ENCODE peak calls at places on chromosomes 5 and 9, in eight cellular contexts. J, H, Z, O, F, C, U and V are unnamed samples.

GRCh38 chr5:10987291-10987806 is 226.3 kb upstream of the DAP start:
- DNase-seq in J (peak; percentile 14), H (no peak), F (no peak), O (no peak), C (no peak), U (no peak), Z (no peak), V (no peak)

GRCh38 chr5:38404236-38404635 is 145.9 kb downstream of the EGFLAM start:
- DNase-seq in H (no peak), J (no peak), F (no peak), O (no peak), C (no peak), U (no peak), Z (no peak), V (no peak)

GRCh38 chr9:86741311-86742215 is 205.7 kb downstream of the GAS1 start:
- DNase-seq in J (peak; percentile 82), Z (no peak), H (peak; percentile 21), U (peak; percentile 65), C (no peak), O (no peak), F (peak; percentile 77), V (no peak)

GRCh38 chr9:74570879-74571512 is 73.9 kb downstream of the RORB start:
- DNase-seq in U (peak; percentile 48), C (peak; percentile 25), F (peak; percentile 42), Z (no peak), J (peak; percentile 56), O (no peak), H (no peak), V (no peak)

GRCh38 chr9:108844856-108845255 is 10.9 kb downstream of the ACTL7B start:
- DNase-seq in J (no peak), F (no peak), Z (no peak), C (no peak), H (no peak), U (no peak), O (no peak), V (no peak)

GRCh38 chr5:138230261-138230660 is 17.1 kb upstream of the CDC23 start:
- DNase-seq in H (no peak), O (no peak), C (no peak), U (peak; percentile 55), J (peak; percentile 47), F (no peak), Z (peak; percentile 63), V (no peak)

GRCh38 chr5:107925195-107925594 is 254.5 kb upstream of the EFNA5 start:
- DNase-seq in O (no peak), F (no peak), U (no peak), Z (no peak), C (no peak), H (no peak), J (no peak), V (no peak)

GRCh38 chr5:167058481-167058880 is 1233.0 kb upstream of the WWC1 start:
- DNase-seq in J (no peak), C (no peak), F (no peak), O (no peak), H (no peak), U (no peak), Z (no peak), V (no peak)

GRCh38 chr5:52705720-52706119 is 82.0 kb upstream of the ITGA1 start:
- DNase-seq in C (no peak), Z (no peak), J (peak; percentile 36), U (no peak), O (no peak), F (no peak), H (no peak), V (no peak)

GRCh38 chr5:145198871-145199270 is 636.3 kb downstream of the PRELID2 start:
- DNase-seq in J (no peak), F (no peak), O (no peak), Z (no peak), C (no peak), U (no peak), H (no peak), V (no peak)

GRCh38 chr5:64818245-64818644 is 49.5 kb downstream of the CWC27 start:
- DNase-seq in Z (no peak), C (no peak), O (no peak), U (peak; percentile 9), H (no peak), J (no peak), F (no peak), V (no peak)

GRCh38 chr5:117357886-117358285 is 783.3 kb upstream of the SEMA6A start:
- DNase-seq in U (no peak), C (no peak), F (no peak), O (no peak), H (no peak), Z (no peak), J (no peak), V (no peak)

GRCh38 chr9:126869368-126869767 is 8.9 kb downstream of the ZBTB34 start:
- DNase-seq in Z (no peak), C (no peak), U (no peak), J (peak; percentile 67), H (no peak), O (no peak), F (no peak), V (no peak)

GRCh38 chr5:156474251-156474650 is 147.3 kb downstream of the SGCD start:
- DNase-seq in F (peak; percentile 12), H (peak; percentile 30), O (no peak), Z (peak; percentile 72), C (no peak), U (peak; percentile 52), J (peak; percentile 78), V (no peak)

DNA sequence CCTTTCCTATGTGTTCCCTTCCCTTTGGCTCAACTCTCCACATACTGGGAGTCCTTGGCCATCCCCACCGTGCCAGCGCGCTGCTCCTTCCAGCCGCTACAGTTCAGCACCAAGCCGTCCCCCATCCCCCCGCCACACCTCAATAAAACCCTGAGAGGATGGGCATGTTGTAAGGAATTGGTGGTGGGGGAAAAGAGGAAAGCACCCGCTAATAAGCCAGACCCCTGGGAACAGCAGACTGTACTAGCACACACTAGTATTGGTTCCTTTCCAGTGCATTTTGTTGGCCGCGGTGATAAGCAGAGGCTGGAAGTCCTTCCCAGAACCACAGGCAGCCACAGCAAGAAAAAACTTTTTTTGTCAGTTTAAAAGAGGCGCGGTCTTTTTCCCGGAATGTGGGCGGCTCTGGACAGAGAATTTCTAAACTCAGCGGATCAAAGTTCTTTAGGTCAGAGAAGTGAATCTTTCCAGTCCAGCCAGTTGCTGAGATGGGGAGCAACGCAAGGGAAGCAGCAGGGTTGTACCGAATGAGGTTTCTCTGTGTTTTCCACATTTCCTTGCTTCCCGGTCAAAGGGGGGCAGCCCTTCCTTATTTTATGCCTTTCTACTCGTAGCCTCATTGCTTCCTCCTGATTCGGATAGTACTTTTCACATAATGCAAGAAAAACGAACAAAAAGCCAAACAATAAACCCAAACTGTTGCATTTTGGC is 2.1 kb downstream of the CHSY3 start:
- DNase-seq in C (peak; percentile 30), F (peak; percentile 57), J (peak; percentile 71), O (no peak), Z (no peak), U (peak; percentile 71), H (no peak), V (no peak)
- TF ChIP-seq CTCF in C (no peak), F (peak; percentile 18), J (peak; percentile 40), O (no peak), Z (peak; percentile 30), U (peak; percentile 36), H (no peak), V (no peak)

GRCh38 chr9:98062161-98062560 is 5.6 kb downstream of the NANS start:
- DNase-seq in U (no peak), J (no peak), H (no peak), O (no peak), F (no peak), C (no peak), Z (no peak), V (no peak)

GRCh38 chr9:98057095-98057799 is 715 bp downstream of the NANS start:
- DNase-seq in F (no peak), U (peak; percentile 23), C (no peak), H (no peak), O (no peak), J (peak; percentile 21), Z (no peak), V (no peak)

GRCh38 chr9:98054376-98054951 is 2.1 kb upstream of the NANS start:
- DNase-seq in H (no peak), F (no peak), U (no peak), Z (no peak), O (no peak), C (no peak), J (no peak), V (no peak)

DNA sequence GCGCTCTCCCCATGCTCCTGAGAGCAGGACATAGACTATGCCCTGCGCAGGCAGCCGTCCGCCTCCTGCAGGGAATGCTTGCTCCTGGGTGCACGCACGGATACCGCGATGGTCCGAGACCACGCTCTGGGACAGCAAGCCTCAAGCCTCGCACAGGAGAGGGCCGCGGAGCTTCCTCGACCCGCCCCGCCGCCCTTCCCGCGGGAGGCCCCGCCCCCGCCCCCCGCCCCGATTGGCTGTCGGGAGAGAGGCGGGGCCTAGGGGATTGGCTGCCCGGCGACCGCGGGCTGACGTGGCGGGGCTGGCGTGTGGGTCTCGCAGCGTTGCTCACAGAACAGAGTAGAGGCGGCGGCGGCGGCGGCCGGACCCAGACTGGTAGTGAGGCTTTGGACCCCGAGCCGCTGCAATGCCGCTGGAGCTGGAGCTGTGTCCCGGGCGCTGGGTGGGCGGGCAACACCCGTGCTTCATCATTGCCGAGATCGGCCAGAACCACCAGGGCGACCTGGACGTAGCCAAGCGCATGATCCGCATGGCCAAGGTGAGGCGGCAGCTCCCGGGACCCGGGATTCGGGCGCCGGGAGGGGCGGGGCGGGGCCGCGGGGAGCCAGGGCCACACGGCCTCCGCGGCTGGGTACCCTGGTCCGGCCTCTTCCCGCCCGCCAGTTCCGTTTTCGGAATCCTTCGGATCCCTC is at the start of gene NANS:
- DNase-seq in Z (peak; percentile 96), C (peak; percentile 91), O (peak; percentile 96), F (peak; percentile 95), H (peak; percentile 91), J (peak; percentile 94), U (peak; percentile 97), V (peak; percentile 90)
- TF ChIP-seq CTCF in Z (no peak), C (no peak), O (no peak), F (no peak), H (no peak), J (no peak), U (no peak), V (no peak)

DNA sequence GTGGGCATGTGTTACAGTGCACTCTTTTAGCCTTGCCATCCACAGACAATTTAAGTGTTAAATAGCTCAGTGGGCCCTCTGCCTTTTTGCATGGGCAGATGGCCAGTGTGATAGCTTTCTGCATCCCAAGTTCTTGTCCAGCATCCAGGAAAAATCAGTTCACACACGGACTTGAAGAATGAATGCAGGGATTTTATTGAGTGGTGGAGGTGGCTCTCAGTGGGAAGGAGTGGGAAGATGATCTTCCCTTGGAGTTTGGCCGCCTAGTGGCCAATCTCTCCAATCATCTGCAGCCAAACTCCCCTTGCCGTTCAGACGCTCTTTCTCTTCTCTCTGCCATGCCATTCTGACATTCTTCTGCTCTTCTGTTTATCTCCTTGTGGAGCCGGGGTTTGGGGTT is 322.4 kb upstream of the GRAMD2B start:
- DNase-seq in U (peak; percentile 11), J (peak; percentile 33), F (no peak), O (no peak), H (no peak), C (peak; percentile 15), Z (no peak), V (no peak)
- TF ChIP-seq CTCF in U (peak; percentile 30), J (peak; percentile 52), F (peak; percentile 30), O (peak; percentile 19), H (no peak), C (peak; percentile 55), Z (no peak), V (no peak)

DNA sequence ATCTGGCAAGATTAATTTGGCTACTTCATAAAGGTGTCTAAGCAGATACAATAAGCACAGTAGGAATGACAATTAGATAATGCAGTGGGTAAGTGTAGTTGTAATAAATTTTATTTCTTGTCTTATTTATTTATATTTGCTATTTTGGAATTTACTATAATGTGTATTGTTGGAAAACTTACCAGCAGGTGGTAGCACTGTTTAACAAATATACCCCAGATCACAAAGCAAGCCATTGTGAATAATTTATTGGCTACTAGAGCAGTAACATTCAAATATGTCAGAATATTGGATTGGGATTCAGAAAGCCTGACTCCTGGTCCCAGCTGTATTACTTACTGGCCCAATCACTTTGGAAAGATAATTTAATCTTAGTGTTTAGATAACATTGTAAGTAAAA is 78.0 kb downstream of the ISOC1 start:
- DNase-seq in F (no peak), C (no peak), Z (no peak), H (no peak), J (peak; percentile 36), O (no peak), U (peak; percentile 75), V (no peak)
- TF ChIP-seq CTCF in F (no peak), C (no peak), Z (peak; percentile 38), H (no peak), J (peak; percentile 25), O (no peak), U (peak; percentile 33), V (no peak)